ENCODE peak calls at places on chromosomes 2 and 18, in nine cellular contexts. P, B, E, C, D, R, J, Z and A are unnamed samples.

GRCh38 chr2:144198116-144198515 is 321.8 kb downstream of the ZEB2 start:
- DNase-seq in B (no peak), P (no peak), Z (no peak), R (peak), J (no peak), D (peak), C (no peak), E (no peak), A (no peak)

GRCh38 chr18:9569178-9569577 is 45.2 kb downstream of the PPP4R1 start:
- DNase-seq in B (no peak), C (no peak), Z (no peak), E (no peak), D (no peak), J (no peak), R (no peak), P (no peak), A (no peak)

GRCh38 chr2:65351948-65352595 is 80.3 kb downstream of the SPRED2 start:
- DNase-seq in J (no peak), P (no peak), Z (no peak), E (no peak), R (no peak), B (no peak), D (no peak), C (no peak), A (no peak)

GRCh38 chr2:149808556-149808955 is 221.0 kb upstream of the MMADHC start:
- DNase-seq in P (no peak), E (no peak), R (no peak), B (no peak), C (no peak), D (no peak), Z (no peak), J (no peak), A (no peak)

GRCh38 chr2:157333304-157334047 is 7.9 kb upstream of the ERMN start:
- DNase-seq in Z (no peak), B (no peak), E (no peak), P (no peak), J (no peak), D (no peak), C (no peak), R (no peak), A (no peak)

GRCh38 chr2:24919977-24920812 is at the start of gene ADCY3:
- DNase-seq in P (peak), J (peak), B (no peak), R (peak), C (peak), Z (no peak), E (peak), D (peak), A (peak)

GRCh38 chr2:33081691-33082090 is 134.9 kb downstream of the LTBP1 start:
- DNase-seq in J (no peak), R (no peak), C (no peak), P (no peak), B (no peak), E (no peak), D (no peak), Z (no peak), A (no peak)

GRCh38 chr2:6184532-6185302 is 492.5 kb downstream of the SOX11 start:
- DNase-seq in B (no peak), Z (no peak), C (no peak), D (peak), E (no peak), P (no peak), R (no peak), J (no peak), A (no peak)

GRCh38 chr2:110219496-110220192 is 7.3 kb upstream of the MTLN start:
- DNase-seq in J (no peak), P (no peak), Z (peak), B (no peak), E (no peak), C (no peak), R (no peak), D (peak), A (no peak)

GRCh38 chr2:187500585-187501359 is 52.7 kb upstream of the CALCRL start:
- DNase-seq in P (no peak), R (peak), C (no peak), Z (peak), E (peak), B (no peak), J (no peak), D (peak), A (no peak)

GRCh38 chr2:43023791-43024514 is 202.5 kb downstream of the ZFP36L2 start:
- DNase-seq in R (no peak), B (peak), D (no peak), Z (no peak), E (no peak), P (no peak), J (no peak), C (no peak), A (no peak)

GRCh38 chr2:96760986-96761832 is 507 bp downstream of the CNNM4 start:
- DNase-seq in J (no peak), P (peak), E (peak), D (peak), Z (no peak), B (no peak), C (peak), R (peak), A (peak)

GRCh38 chr18:59660976-59661743 is 36.1 kb downstream of the CCBE1 start:
- DNase-seq in Z (peak), E (no peak), P (no peak), R (no peak), D (peak), B (no peak), C (no peak), J (no peak), A (no peak)

GRCh38 chr2:190578158-190579057 is 43.9 kb upstream of the NEMP2 start:
- DNase-seq in Z (no peak), D (no peak), E (peak), J (no peak), C (no peak), R (peak), B (no peak), P (peak), A (no peak)

GRCh38 chr2:120863173-120863545 is 127.5 kb downstream of the GLI2 start:
- DNase-seq in Z (no peak), B (no peak), E (no peak), D (peak), C (no peak), J (no peak), P (no peak), R (no peak), A (no peak)

GRCh38 chr2:162072181-162072702 is 1.8 kb downstream of the DPP4 start:
- DNase-seq in P (no peak), D (peak), E (no peak), C (no peak), J (no peak), B (no peak), Z (no peak), R (no peak), A (no peak)

GRCh38 chr2:234444888-234445287 is 52.0 kb downstream of the ARL4C start:
- DNase-seq in B (peak), Z (peak), D (peak), R (no peak), C (no peak), E (no peak), P (peak), J (peak), A (no peak)

GRCh38 chr2:210938228-210938627 is 381.8 kb downstream of the CPS1 start:
- DNase-seq in P (no peak), B (no peak), D (peak), J (no peak), E (no peak), R (no peak), C (no peak), Z (no peak), A (no peak)

GRCh38 chr2:98550165-98550564 is 58.1 kb downstream of the COA5 start:
- DNase-seq in C (no peak), E (no peak), D (no peak), P (no peak), R (no peak), J (no peak), B (no peak), Z (no peak), A (no peak)

GRCh38 chr2:23430263-23430662 is 45.3 kb downstream of the KLHL29 start:
- DNase-seq in J (no peak), C (no peak), E (no peak), P (no peak), R (no peak), D (peak), Z (no peak), B (no peak), A (peak)

GRCh38 chr18:55387139-55387984 is 200.6 kb downstream of the TCF4 start:
- DNase-seq in J (no peak), P (no peak), E (peak), R (no peak), D (no peak), C (no peak), Z (no peak), B (no peak), A (no peak)

GRCh38 chr2:174833737-174834136 is 69.5 kb upstream of the CHRNA1 start:
- DNase-seq in B (no peak), P (no peak), C (no peak), D (no peak), Z (no peak), E (no peak), J (no peak), R (no peak), A (no peak)

GRCh38 chr2:82314836-82315472 is 2010.4 kb upstream of the LRRTM1 start:
- DNase-seq in C (no peak), J (no peak), B (no peak), Z (no peak), P (no peak), D (no peak), E (no peak), R (no peak), A (no peak)

GRCh38 chr2:74954500-74954874 is 4.0 kb upstream of the POLE4 start:
- DNase-seq in E (no peak), D (no peak), P (no peak), Z (no peak), B (no peak), J (no peak), R (no peak), C (no peak), A (no peak)

GRCh38 chr2:41194235-41194634 is 742.3 kb upstream of the SLC8A1 start:
- DNase-seq in C (peak), R (no peak), J (no peak), D (peak), P (no peak), Z (peak), E (no peak), B (no peak), A (no peak)

GRCh38 chr18:49582579-49582978 is 20.7 kb downstream of the LIPG start:
- DNase-seq in E (peak), D (peak), R (peak), B (no peak), Z (no peak), C (no peak), P (no peak), J (no peak), A (no peak)

GRCh38 chr2:190984595-190984994 is 29.4 kb downstream of the STAT1 start:
- DNase-seq in D (peak), B (no peak), P (no peak), J (no peak), E (no peak), Z (peak), R (no peak), C (no peak), A (no peak)

GRCh38 chr2:74756356-74756890 is 77.5 kb upstream of the HK2 start:
- DNase-seq in P (no peak), R (peak), Z (no peak), E (no peak), B (no peak), C (no peak), J (no peak), D (peak), A (no peak)

GRCh38 chr2:25418944-25419677 is 77.4 kb upstream of the DNMT3A start:
- DNase-seq in B (no peak), E (no peak), R (no peak), J (no peak), P (no peak), C (no peak), Z (no peak), D (no peak), A (no peak)